ENCODE peak calls at places on chromosome 17, in eight cellular contexts. M is stimulated activated naive B cell treated with anti-CD40 and anti-IgM and Interleukin-4, amounts not matched to agents 10 μg/mL and 1 μg/mL and 100 μg/mL, for 72 hours; H is fibroblast of pulmonary artery; X is NCI-H460; W is iris pigment epithelial cell; P is neural progenitor cell; V is PC-9; L is activated CD4-positive, alpha-beta T cell treated with anti-CD3 and anti-CD28 coated beads for 4 hours. K is an unnamed sample.

GRCh38 chr17:81277421-81277820 is 17.7 kb downstream of the SLC38A10 start:
- DNase-seq in X (no peak), L (no peak), H (no peak), V (no peak), P (no peak), W (no peak), M (no peak), K (no peak)

GRCh38 chr17:14261406-14261805 is 24.7 kb upstream of the CDRT15 start:
- DNase-seq in W (no peak), M (no peak), P (no peak), H (no peak), X (no peak), L (no peak), V (no peak), K (no peak)

GRCh38 chr17:41912925-41913324 is 5.8 kb downstream of the ACLY start:
- DNase-seq in H (no peak), X (no peak), L (no peak), M (no peak), V (no peak), W (peak), P (no peak), K (no peak)

GRCh38 chr17:43732961-43733360 is 25.6 kb downstream of the SOST start:
- DNase-seq in M (no peak), X (no peak), W (peak), L (no peak), H (peak), V (no peak), P (no peak), K (peak)

GRCh38 chr17:78142113-78142861 is 3.9 kb upstream of the C17orf99 start:
- DNase-seq in V (peak), P (no peak), L (no peak), X (no peak), H (peak), M (peak), W (peak), K (peak)

GRCh38 chr17:41494524-41494923 is 4.8 kb upstream of the KRT36 start:
- DNase-seq in L (no peak), M (no peak), X (no peak), H (peak), W (peak), V (peak), P (no peak), K (peak)

GRCh38 chr17:77644981-77645380 is 313.5 kb upstream of the TNRC6C start:
- DNase-seq in L (peak), M (no peak), P (peak), W (no peak), X (no peak), V (no peak), H (no peak), K (no peak)

GRCh38 chr17:753407-753806 is 1.3 kb upstream of the GEMIN4 start:
- DNase-seq in V (no peak), P (no peak), H (no peak), W (no peak), X (no peak), M (no peak), L (no peak), K (no peak)

GRCh38 chr17:13952252-13952721 is 117.0 kb upstream of the COX10 start:
- DNase-seq in M (no peak), V (no peak), P (no peak), H (no peak), L (no peak), W (no peak), X (no peak), K (no peak)

GRCh38 chr17:37558299-37558698 is 50.9 kb downstream of the SYNRG start:
- DNase-seq in P (no peak), W (peak), L (no peak), M (no peak), H (no peak), V (no peak), X (no peak), K (no peak)

GRCh38 chr17:62592305-62593099 is 35.0 kb upstream of the MRC2 start:
- DNase-seq in X (no peak), L (no peak), V (no peak), W (peak), M (no peak), H (peak), P (no peak), K (no peak)

GRCh38 chr17:45098869-45099616 is 33.3 kb downstream of the PLCD3 start:
- DNase-seq in P (peak), W (peak), L (peak), H (peak), M (peak), V (peak), X (peak), K (peak)

GRCh38 chr17:43030137-43030767 is 5.2 kb downstream of the RND2 start:
- DNase-seq in H (no peak), P (no peak), L (no peak), X (no peak), V (no peak), M (no peak), W (no peak), K (no peak)

GRCh38 chr17:31559647-31560501 is 168.4 kb downstream of the RAB11FIP4 start:
- DNase-seq in M (no peak), L (no peak), X (no peak), V (peak), H (no peak), W (no peak), P (peak), K (peak)

GRCh38 chr17:74390680-74391653 is 23.7 kb downstream of the GPR142 start:
- DNase-seq in M (no peak), W (no peak), V (no peak), P (no peak), H (no peak), X (no peak), L (no peak), K (no peak)

GRCh38 chr17:20935740-20936139 is 107.1 kb downstream of the USP22 start:
- DNase-seq in M (no peak), W (peak), P (no peak), X (peak), H (peak), V (no peak), L (no peak), K (peak)

GRCh38 chr17:40068917-40069750 is 6.4 kb downstream of the THRA start:
- DNase-seq in V (no peak), W (peak), M (peak), L (peak), H (peak), P (peak), X (peak), K (peak)

GRCh38 chr17:55549140-55549539 is 37.9 kb upstream of the SMIM36 start:
- DNase-seq in W (no peak), L (no peak), X (peak), M (no peak), V (no peak), H (peak), P (peak), K (no peak)

GRCh38 chr17:10640475-10640874 is 16.6 kb downstream of the MYH3 start:
- DNase-seq in M (no peak), W (no peak), L (no peak), V (no peak), P (no peak), H (peak), X (no peak), K (no peak)

GRCh38 chr17:60573139-60573975 is 26.6 kb upstream of the PPM1D start:
- DNase-seq in P (no peak), L (no peak), H (peak), M (no peak), X (no peak), V (no peak), W (peak), K (peak)

GRCh38 chr17:44767493-44767892 is 8.7 kb downstream of the ADAM11 start:
- DNase-seq in L (no peak), X (no peak), V (no peak), H (no peak), P (peak), M (no peak), W (no peak), K (no peak)

GRCh38 chr17:28330671-28331070 is 4.6 kb downstream of the IFT20 start:
- DNase-seq in H (no peak), P (no peak), M (no peak), L (no peak), V (no peak), W (no peak), X (no peak), K (no peak)

GRCh38 chr17:75877752-75878173 is 618 bp downstream of the TRIM47 start:
- DNase-seq in V (peak), W (peak), L (peak), M (peak), X (peak), P (peak), H (peak), K (peak)

GRCh38 chr17:57211010-57211411 is 45.3 kb upstream of the MSI2 start:
- DNase-seq in H (no peak), M (no peak), L (no peak), X (no peak), W (peak), P (no peak), V (no peak), K (peak)

K was measured in kidney tubule cell.